ENCODE peak calls at places on chromosomes 1 and 21, in six cellular contexts. C is Peyer's patch, S is WERI-Rb-1, Y is endodermal cell, I is uterus, K is fibroblast of lung. E is an unnamed sample.

GRCh38 chr1:190250368-190250767 is 227.3 kb downstream of the BRINP3 start:
- DNase-seq in C (no peak), S (no peak), Y (no peak), I (no peak), K (no peak), E (no peak)

GRCh38 chr1:164363980-164364379 is 195.0 kb upstream of the PBX1 start:
- DNase-seq in C (no peak), S (no peak), Y (no peak), I (no peak), K (no peak), E (no peak)

GRCh38 chr1:201538618-201539551 is at the start of gene NAV1:
- DNase-seq in C (peak; percentile 56), S (peak; percentile 86), Y (peak; percentile 88), I (peak; percentile 83), K (peak; percentile 79), E (peak; percentile 94)

GRCh38 chr1:17667641-17668040 is 87.5 kb upstream of the ACTL8 start:
- DNase-seq in C (no peak), S (no peak), Y (no peak), I (no peak), K (no peak), E (no peak)

GRCh38 chr1:246599315-246599714 is 33.1 kb downstream of the CNST start:
- DNase-seq in C (no peak), S (no peak), Y (no peak), I (no peak), K (no peak), E (no peak)

GRCh38 chr21:36323032-36323431 is 3.0 kb downstream of the MORC3 start:
- DNase-seq in C (no peak), S (no peak), Y (no peak), I (no peak), K (no peak), E (no peak)

GRCh38 chr1:169509354-169509753 is 23.6 kb upstream of the SLC19A2 start:
- DNase-seq in C (no peak), S (no peak), Y (no peak), I (no peak), K (no peak), E (no peak)

GRCh38 chr1:63777286-63777685 is 3.5 kb downstream of the ROR1 start:
- DNase-seq in C (no peak), S (no peak), Y (no peak), I (no peak), K (no peak), E (no peak)

GRCh38 chr1:202135221-202135721 is 9.3 kb downstream of the ARL8A start:
- DNase-seq in C (peak; percentile 74), S (peak; percentile 88), Y (peak; percentile 82), I (peak; percentile 66), K (peak; percentile 63), E (peak; percentile 75)

GRCh38 chr1:19160831-19161230 is 49.2 kb downstream of the UBR4 start:
- DNase-seq in C (no peak), S (no peak), Y (no peak), I (no peak), K (no peak), E (no peak)

GRCh38 chr1:11748294-11749202 is 12.6 kb downstream of the AGTRAP start:
- DNase-seq in C (no peak), S (no peak), Y (peak; percentile 32), I (no peak), K (no peak), E (no peak)

GRCh38 chr1:25068316-25068715 is 138.2 kb upstream of the RUNX3 start:
- DNase-seq in C (no peak), S (no peak), Y (no peak), I (no peak), K (no peak), E (no peak)

GRCh38 chr1:55481634-55482033 is 266.5 kb upstream of the USP24 start:
- DNase-seq in C (no peak), S (no peak), Y (no peak), I (no peak), K (no peak), E (no peak)

GRCh38 chr1:114075082-114075481 is 78.6 kb downstream of the SYT6 start:
- DNase-seq in C (no peak), S (no peak), Y (no peak), I (no peak), K (no peak), E (no peak)

GRCh38 chr1:32494196-32494595 is 29.3 kb downstream of the ZBTB8B start:
- DNase-seq in C (no peak), S (no peak), Y (no peak), I (no peak), K (no peak), E (no peak)

GRCh38 chr1:942864-943533 is 16.1 kb downstream of the NOC2L start:
- DNase-seq in C (no peak), S (no peak), Y (no peak), I (peak; percentile 77), K (peak; percentile 79), E (no peak)

GRCh38 chr1:162147760-162148159 is 78.3 kb downstream of the NOS1AP start:
- DNase-seq in C (no peak), S (no peak), Y (peak; percentile 88), I (no peak), K (no peak), E (no peak)

GRCh38 chr1:61711969-61712368 is 13.0 kb downstream of the TM2D1 start:
- DNase-seq in C (no peak), S (no peak), Y (no peak), I (no peak), K (no peak), E (no peak)

GRCh38 chr1:21115098-21115760 is 61.5 kb downstream of the EIF4G3 start:
- DNase-seq in C (peak; percentile 68), S (no peak), Y (no peak), I (no peak), K (no peak), E (no peak)

GRCh38 chr1:83761977-83762376 is 237.0 kb downstream of the TTLL7 start:
- DNase-seq in C (no peak), S (no peak), Y (peak; percentile 46), I (no peak), K (no peak), E (no peak)

GRCh38 chr1:83762419-83762818 is 236.5 kb downstream of the TTLL7 start:
- DNase-seq in C (no peak), S (no peak), Y (no peak), I (no peak), K (no peak), E (no peak)

GRCh38 chr1:83764209-83764608 is 234.7 kb downstream of the TTLL7 start:
- DNase-seq in C (no peak), S (no peak), Y (no peak), I (no peak), K (no peak), E (no peak)

GRCh38 chr1:83765125-83765524 is 233.8 kb downstream of the TTLL7 start:
- DNase-seq in C (no peak), S (no peak), Y (no peak), I (no peak), K (no peak), E (no peak)

DNA sequence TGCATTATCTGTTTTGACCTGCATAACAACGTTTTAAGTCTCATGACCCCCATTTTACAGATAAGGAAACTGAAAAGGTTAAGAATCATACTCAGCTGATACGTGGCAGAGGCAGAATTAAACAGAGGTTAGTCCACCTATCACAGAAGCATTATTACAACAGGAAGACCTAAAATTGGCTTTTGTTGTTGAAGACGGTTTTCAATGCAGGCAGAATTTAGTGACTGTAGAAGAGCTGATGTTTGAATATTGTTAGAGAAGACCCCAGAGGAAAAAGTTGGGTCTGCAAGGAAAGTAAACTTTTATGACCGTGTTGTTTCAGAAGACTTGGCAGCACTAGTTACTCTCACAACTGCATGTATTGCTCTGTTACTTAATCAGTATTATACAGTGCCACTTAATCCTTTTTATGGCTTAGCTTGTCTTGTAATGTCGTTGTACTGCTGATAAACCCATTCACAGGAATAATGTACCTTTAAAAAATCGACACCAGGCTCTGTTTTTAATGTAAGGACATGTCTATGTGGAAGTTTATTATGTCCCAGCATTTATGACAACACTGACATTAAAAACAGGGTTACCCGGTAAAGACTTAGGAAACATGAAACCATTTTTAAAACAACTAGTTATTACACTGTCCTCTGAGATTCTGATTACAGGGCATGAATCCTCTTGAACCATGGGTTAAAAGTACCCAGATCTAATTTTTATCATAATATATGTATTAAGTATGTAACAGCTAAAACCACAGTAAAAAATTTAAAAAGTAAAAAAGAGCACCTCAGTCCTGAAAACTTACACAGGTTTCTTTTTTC is 235.4 kb downstream of the TTLL7 start:
- DNase-seq in C (no peak), S (no peak), Y (no peak), I (no peak), K (no peak), E (no peak)
- H3K27me3 ChIP-seq in C (no peaks in the 10 kb centered on the region), S (no peaks in the 10 kb centered on the region), Y (no peaks in the 10 kb centered on the region), I (no peaks in the 10 kb centered on the region), K (no peaks in the 10 kb centered on the region), E (no peaks in the 10 kb centered on the region)

DNA sequence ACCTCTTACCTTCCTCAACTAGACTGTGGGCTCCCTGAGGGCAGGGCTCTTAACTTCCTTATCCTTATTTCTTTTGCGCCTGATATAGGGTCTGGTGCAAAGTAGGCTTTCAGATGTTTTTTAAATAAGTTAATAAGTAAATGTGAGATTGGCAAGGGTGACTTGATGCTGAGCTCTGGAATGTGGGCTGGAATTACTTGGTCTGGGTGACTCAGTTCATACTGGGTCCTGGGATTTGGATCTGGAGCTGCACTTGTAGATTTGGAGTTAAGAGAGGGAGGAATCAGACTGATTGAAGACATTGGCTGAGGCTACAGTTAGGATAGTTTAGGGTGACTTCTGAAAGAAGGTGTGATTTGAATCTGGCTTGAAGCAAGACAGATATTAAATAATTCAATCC is 190.9 kb downstream of the GIPC2 start:
- DNase-seq in C (no peak), S (no peak), Y (no peak), I (no peak), K (no peak), E (no peak)
- H3K27me3 ChIP-seq in C (no peaks in the 10 kb centered on the region), S (no peaks in the 10 kb centered on the region), Y (peaks cover 91% of the 10 kb centered on the region), I (no peaks in the 10 kb centered on the region), K (no peaks in the 10 kb centered on the region), E (no peaks in the 10 kb centered on the region)

GRCh38 chr21:45974073-45975016 is 7.2 kb upstream of the COL6A1 start:
- DNase-seq in C (peak; percentile 49), S (peak; percentile 46), Y (peak; percentile 87), I (peak; percentile 75), K (peak; percentile 84), E (peak; percentile 87)
- H3K27me3 ChIP-seq in C (no peaks in the 10 kb centered on the region), S (no peaks in the 10 kb centered on the region), Y (no peaks in the 10 kb centered on the region), I (no peaks in the 10 kb centered on the region), K (no peaks in the 10 kb centered on the region), E (no peaks in the 10 kb centered on the region)

GRCh38 chr1:39717809-39718208 is 20.9 kb upstream of the PPIE start:
- DNase-seq in C (no peak), S (no peak), Y (no peak), I (no peak), K (no peak), E (no peak)

GRCh38 chr1:39726600-39726999 is 12.1 kb upstream of the PPIE start:
- DNase-seq in C (no peak), S (no peak), Y (no peak), I (no peak), K (no peak), E (no peak)

GRCh38 chr1:39722495-39722894 is 16.2 kb upstream of the PPIE start:
- DNase-seq in C (no peak), S (no peak), Y (no peak), I (no peak), K (no peak), E (no peak)

GRCh38 chr1:39720094-39720999 is 18.3 kb upstream of the PPIE start:
- DNase-seq in C (no peak), S (peak; percentile 25), Y (no peak), I (no peak), K (peak; percentile 77), E (no peak)

DNA sequence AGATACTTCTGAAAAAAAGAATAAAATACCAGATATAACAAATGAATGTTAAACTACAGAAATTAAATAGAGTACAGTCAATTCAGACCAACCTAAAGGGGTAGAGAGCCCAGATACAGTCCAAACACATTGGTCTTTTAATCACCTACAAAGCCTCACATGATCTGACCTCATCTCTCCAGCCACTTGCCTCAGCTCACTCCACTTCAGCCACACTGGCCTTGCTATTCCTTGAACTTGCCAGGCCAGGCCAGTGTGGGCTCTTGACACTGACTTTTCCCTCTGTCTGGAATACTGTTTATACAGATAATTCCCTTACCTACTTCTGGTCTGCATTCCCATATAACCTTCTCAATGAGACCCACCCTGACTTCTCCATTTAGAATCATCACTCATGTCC is 17.0 kb upstream of the PPIE start:
- DNase-seq in C (no peak), S (no peak), Y (no peak), I (no peak), K (no peak), E (no peak)
- H3K27me3 ChIP-seq in C (no peaks in the 10 kb centered on the region), S (no peaks in the 10 kb centered on the region), Y (peaks cover 94% of the 10 kb centered on the region), I (no peaks in the 10 kb centered on the region), K (peaks cover 20% of the 10 kb centered on the region), E (no peaks in the 10 kb centered on the region)